ENCODE peak calls at places on chromosomes 7 and 10, in six cellular contexts. N, M, I, S, J and V are unnamed samples.

GRCh38 chr7:107966701-107967100 is 36.3 kb downstream of the LAMB1 start:
- DNase-seq in M (peak; percentile 61), I (no peak), J (peak; percentile 20), N (peak; percentile 85), S (peak; percentile 86), V (peak; percentile 91)

GRCh38 chr7:85226401-85227085 is 39.7 kb upstream of the SEMA3D start:
- DNase-seq in S (no peak), J (no peak), I (no peak), N (peak; percentile 38), M (no peak), V (no peak)

GRCh38 chr7:30799206-30799975 is 28.2 kb downstream of the MINDY4 start:
- DNase-seq in M (no peak), S (peak; percentile 89), N (peak; percentile 93), J (no peak), I (peak; percentile 27), V (peak; percentile 60)

GRCh38 chr7:6256709-6257535 is 15.5 kb downstream of the CYTH3 start:
- DNase-seq in I (peak; percentile 35), M (no peak), J (no peak), S (peak; percentile 68), N (peak; percentile 67), V (no peak)

GRCh38 chr10:117965984-117966383 is 80.8 kb downstream of the RAB11FIP2 start:
- DNase-seq in J (no peak), S (no peak), N (no peak), M (no peak), I (no peak), V (no peak)

GRCh38 chr10:47243356-47243755 is 56.6 kb upstream of the GDF10 start:
- DNase-seq in M (no peak), J (no peak), N (no peak), S (no peak), I (no peak), V (no peak)

GRCh38 chr10:580796-581195 is 108.7 kb downstream of the DIP2C start:
- DNase-seq in I (no peak), M (no peak), J (no peak), S (peak; percentile 82), N (peak; percentile 97), V (no peak)

GRCh38 chr10:103747193-103747865 is 108.0 kb downstream of the SH3PXD2A start:
- DNase-seq in S (no peak), M (no peak), J (no peak), N (peak; percentile 37), I (no peak), V (no peak)

GRCh38 chr10:60869916-60870728 is 73.9 kb downstream of the RHOBTB1 start:
- DNase-seq in M (peak; percentile 48), N (no peak), J (no peak), S (no peak), I (no peak), V (peak; percentile 49)

GRCh38 chr7:2072798-2073197 is 159.9 kb downstream of the MAD1L1 start:
- DNase-seq in I (no peak), N (no peak), S (no peak), M (no peak), J (no peak), V (no peak)

GRCh38 chr7:158847451-158847866 is 8.9 kb upstream of the DYNC2I1 start:
- DNase-seq in J (no peak), I (no peak), M (no peak), S (peak; percentile 24), N (no peak), V (no peak)

GRCh38 chr10:75646218-75646915 is 214.9 kb downstream of the LRMDA start:
- DNase-seq in N (no peak), J (no peak), S (no peak), I (no peak), M (no peak), V (no peak)

GRCh38 chr7:6228865-6229264 is 43.6 kb downstream of the CYTH3 start:
- DNase-seq in S (peak; percentile 87), M (no peak), I (no peak), J (no peak), N (peak; percentile 74), V (no peak)

DNA sequence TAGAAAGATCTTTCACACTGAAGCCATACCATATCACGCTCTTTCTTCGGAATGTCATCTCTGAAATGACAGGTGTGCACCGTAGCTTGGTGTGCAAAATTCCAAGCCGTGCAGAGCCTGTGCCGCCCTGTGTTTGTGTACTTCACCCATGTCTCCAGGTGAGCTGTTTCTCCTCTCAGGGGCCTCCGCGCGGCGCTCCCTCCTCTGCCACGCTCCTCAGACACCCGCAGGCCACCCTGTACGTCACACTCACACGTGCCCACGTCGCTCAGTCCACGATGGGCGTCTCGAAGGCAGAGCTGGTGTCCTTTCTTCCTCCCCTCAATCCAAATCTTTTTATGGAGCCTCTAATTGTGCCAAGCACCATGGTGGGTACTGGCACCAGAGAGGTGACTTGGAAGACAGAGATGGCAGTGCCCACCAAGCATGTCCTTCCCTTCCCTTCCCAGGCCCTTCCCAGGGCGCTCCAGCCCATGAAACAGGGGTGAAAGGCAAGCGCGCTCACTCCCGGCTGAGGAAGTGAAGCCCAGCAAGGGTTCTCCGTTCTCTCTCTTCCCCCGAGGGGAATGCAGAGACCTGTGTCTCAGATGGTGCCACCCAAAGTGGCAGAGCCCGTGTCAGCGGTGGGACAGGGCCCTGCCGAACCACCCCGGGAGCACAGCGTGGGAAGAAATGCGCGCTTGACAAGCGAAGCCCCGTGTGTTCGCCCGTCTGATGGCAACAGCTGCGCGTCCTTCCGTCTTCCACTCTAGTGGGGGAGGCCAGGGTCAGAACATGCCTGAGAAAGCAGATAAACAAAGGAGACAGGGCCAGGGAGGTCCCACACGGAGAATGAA is 292.5 kb upstream of the SHH start:
- DNase-seq in I (no peak), N (no peak), M (no peak), S (no peak), J (no peak), V (no peak)
- H2BK15ac ChIP-seq in I (no peak overlapping the region), N (no peak overlapping the region), M (no peak overlapping the region), S (no peak overlapping the region), J (peak overlapping the region; percentile 46), V (no peak overlapping the region)

DNA sequence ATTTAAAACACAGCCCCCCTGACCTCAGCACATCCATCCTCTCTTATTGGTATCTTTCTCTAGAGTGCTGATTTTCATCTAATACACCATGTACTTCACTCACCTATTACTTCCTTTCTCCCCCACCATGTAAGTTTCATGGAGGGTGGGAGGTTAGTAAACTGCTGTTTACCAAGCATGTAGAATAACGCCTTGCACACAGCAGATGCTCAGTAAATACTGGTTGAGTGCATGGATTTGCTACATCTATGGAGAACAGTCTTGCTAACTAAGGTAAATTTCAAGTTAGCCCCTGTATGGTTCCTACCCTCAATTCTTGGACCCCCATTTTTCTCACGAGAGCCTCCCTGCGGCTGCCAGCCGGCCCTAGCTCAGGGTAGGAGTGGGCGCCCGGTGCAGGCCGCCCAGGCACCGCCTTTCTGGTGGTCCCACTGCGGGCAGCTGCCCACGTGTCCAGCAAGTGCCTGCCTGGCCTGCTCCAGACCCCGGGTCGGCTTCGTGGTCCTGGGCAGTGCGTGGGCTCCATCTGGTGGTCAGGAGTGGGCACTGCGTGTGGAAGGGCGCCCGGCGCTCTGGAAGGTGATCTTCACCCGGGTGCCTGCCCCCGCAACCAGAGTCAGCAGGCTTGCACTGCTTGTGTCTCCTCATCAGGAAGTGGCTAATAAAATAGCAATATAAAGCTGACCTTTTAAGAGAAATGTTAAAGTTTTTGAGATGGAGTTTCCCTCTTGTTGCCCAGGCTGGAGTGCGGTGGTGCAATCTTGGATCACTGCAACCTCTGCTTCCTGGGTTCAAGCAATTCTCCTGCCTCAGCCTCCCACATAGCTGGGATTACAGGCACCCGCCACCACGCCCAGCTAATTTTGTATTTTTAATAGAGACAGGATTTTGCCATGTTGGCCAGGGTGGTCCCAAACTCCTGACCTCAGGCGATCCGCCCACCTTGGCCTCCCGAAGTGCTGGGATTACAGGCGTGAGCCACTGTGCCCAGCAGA is 63.3 kb upstream of the DNAJB6 start:
- DNase-seq in N (peak; percentile 74), M (peak; percentile 89), S (peak; percentile 71), J (peak; percentile 67), I (peak; percentile 92), V (peak; percentile 81)
- H2BK15ac ChIP-seq in N (peak overlapping the region; percentile 76), M (no peak overlapping the region), S (no peak overlapping the region), J (no peak overlapping the region), I (peak overlapping the region; percentile 36), V (no peak overlapping the region)

DNA sequence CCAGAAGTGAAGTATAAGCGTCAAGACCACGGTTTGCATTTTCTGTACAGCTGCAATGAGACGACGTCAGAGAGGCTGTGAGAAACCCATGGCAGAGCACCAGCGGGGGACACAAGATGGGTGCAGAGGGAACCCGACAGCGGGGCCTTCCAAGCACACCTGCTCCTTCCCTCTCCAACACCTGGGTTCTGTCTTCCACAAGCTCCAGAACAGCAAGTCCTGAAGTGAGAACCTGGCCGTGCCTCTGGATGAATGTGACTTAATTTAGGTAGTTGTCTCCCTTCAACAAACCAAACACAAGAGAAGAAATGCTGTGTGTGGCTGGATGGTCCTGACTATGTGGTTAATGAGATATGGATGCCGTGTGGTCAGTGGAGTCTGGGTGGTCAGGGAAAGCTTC is 76.1 kb downstream of the ADAM12 start:
- DNase-seq in J (no peak), I (no peak), M (no peak), N (no peak), S (no peak), V (no peak)
- H2BK15ac ChIP-seq in J (no peak overlapping the region), I (no peak overlapping the region), M (no peak overlapping the region), N (no peak overlapping the region), S (no peak overlapping the region), V (no peak overlapping the region)

DNA sequence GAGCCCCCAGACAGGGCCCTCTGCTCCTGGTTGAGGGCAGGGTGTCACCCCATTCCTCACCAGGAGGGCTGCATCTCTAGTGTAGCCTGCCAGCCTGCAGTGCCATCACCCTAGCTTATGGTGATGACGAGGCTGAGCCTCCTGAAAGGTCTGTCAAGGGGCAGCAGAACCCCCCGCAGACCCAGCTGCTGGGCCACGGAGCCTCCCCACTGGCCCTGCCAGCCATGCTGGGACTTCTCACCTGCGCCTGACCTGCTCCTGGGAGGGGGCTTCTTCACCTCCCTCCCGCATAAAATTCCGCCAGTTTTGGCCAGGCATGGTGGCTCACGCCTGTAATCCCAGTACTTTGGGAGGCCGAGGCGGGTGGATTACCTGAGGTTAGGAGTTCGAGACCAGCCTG is 40.4 kb upstream of the RASGEF1A start:
- DNase-seq in M (no peak), I (no peak), S (no peak), N (no peak), J (no peak), V (no peak)
- H2BK15ac ChIP-seq in M (no peak overlapping the region), I (no peak overlapping the region), S (no peak overlapping the region), N (no peak overlapping the region), J (no peak overlapping the region), V (no peak overlapping the region)

GRCh38 chr10:84375011-84375410 is 46.6 kb downstream of the CCSER2 start:
- DNase-seq in I (no peak), N (peak; percentile 69), M (no peak), J (peak; percentile 45), S (peak; percentile 59), V (peak; percentile 73)
- H2BK15ac ChIP-seq in I (no peak overlapping the region), N (no peak overlapping the region), M (no peak overlapping the region), J (no peak overlapping the region), S (no peak overlapping the region), V (no peak overlapping the region)

DNA sequence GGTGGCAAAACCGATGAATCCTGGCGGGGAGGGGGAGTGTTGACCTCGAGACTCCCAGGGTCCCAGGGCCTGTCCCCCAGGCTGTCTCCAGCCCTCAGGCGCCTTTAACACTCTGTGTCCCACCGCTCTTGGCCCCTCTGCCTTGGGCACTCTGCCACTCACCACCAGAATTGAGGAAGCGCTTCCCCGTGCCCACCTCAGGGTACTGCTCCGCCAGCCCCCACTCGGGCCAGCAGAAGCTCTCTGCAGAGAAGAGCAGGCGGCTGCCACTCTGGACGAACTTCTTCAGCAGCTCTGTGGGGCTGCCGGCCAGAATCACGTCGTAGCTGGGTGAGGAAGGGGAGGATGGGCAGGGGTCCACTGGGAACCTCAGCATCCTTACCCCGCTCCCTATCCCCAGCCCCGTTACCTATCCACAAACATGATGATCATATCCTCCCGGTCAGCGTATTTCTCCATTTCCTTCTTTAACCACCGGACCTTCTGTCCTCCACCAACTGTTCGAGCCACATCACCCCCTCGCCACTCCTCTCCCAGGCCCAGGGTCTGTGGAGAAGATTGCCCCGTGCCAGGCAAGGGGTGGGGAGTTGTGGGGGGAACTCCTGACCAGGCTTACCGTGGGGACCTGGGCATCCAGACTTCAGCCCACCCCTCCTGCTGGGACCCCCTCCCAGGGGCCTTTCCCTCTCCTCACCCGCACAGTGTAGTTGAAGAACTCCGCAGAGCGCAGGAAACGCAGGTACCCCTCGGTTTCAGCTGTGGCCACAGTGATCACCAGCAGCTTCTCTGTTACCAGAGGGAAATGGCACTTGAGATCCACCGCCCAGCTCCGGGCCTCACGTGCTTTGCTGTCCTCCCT is 1.2 kb downstream of the PLOD3 start:
- DNase-seq in M (no peak), J (no peak), N (peak; percentile 14), I (no peak), S (peak; percentile 57), V (no peak)
- H2BK15ac ChIP-seq in M (no peak overlapping the region), J (peak overlapping the region; percentile 9), N (peak overlapping the region; percentile 14), I (no peak overlapping the region), S (peak overlapping the region; percentile 68), V (no peak overlapping the region)